ENCODE peak calls at places on chromosomes 5 and 9, in five cellular contexts. One of them, this sample, is unnamed.

GRCh38 chr5:15786884-15787283 is 286.9 kb downstream of the FBXL7 start:
- DNase-seq in naive B cell: no peak
- DNase-seq in activated T-cell treated with anti-CD3 and anti-CD28 coated beads, Interleukin-2, amount 50 U/mL, for 72 hours: no peak
- DNase-seq in T-helper 1 cell: no peak
- DNase-seq in iPS DF 19.7: no peak
- DNase-seq in this sample: no peak

GRCh38 chr5:135308245-135308644 is 90.8 kb downstream of the MACROH2A1 start:
- DNase-seq in naive B cell: no peak
- DNase-seq in T-helper 1 cell: no peak
- DNase-seq in activated T-cell treated with anti-CD3 and anti-CD28 coated beads, Interleukin-2, amount 50 U/mL, for 72 hours: no peak
- DNase-seq in iPS DF 19.7: no peak
- DNase-seq in this sample: no peak

GRCh38 chr9:121322037-121322736 is 47.9 kb downstream of the STOM start:
- DNase-seq in naive B cell: no peak
- DNase-seq in activated T-cell treated with anti-CD3 and anti-CD28 coated beads, Interleukin-2, amount 50 U/mL, for 72 hours: peak
- DNase-seq in iPS DF 19.7: no peak
- DNase-seq in T-helper 1 cell: no peak
- DNase-seq in this sample: no peak

GRCh38 chr5:107469485-107469884 is 201.3 kb downstream of the EFNA5 start:
- DNase-seq in naive B cell: no peak
- DNase-seq in activated T-cell treated with anti-CD3 and anti-CD28 coated beads, Interleukin-2, amount 50 U/mL, for 72 hours: no peak
- DNase-seq in iPS DF 19.7: no peak
- DNase-seq in T-helper 1 cell: no peak
- DNase-seq in this sample: no peak

GRCh38 chr9:120100595-120100994 is 479.4 kb downstream of the CDK5RAP2 start:
- DNase-seq in activated T-cell treated with anti-CD3 and anti-CD28 coated beads, Interleukin-2, amount 50 U/mL, for 72 hours: no peak
- DNase-seq in naive B cell: no peak
- DNase-seq in iPS DF 19.7: no peak
- DNase-seq in T-helper 1 cell: no peak
- DNase-seq in this sample: no peak

GRCh38 chr5:150488519-150489357 is 19.2 kb upstream of the NDST1 start:
- DNase-seq in naive B cell: no peak
- DNase-seq in activated T-cell treated with anti-CD3 and anti-CD28 coated beads, Interleukin-2, amount 50 U/mL, for 72 hours: no peak
- DNase-seq in iPS DF 19.7: no peak
- DNase-seq in T-helper 1 cell: no peak
- DNase-seq in this sample: no peak

GRCh38 chr5:52776116-52776515 is 11.6 kb upstream of the ITGA1 start:
- DNase-seq in T-helper 1 cell: no peak
- DNase-seq in iPS DF 19.7: no peak
- DNase-seq in naive B cell: no peak
- DNase-seq in activated T-cell treated with anti-CD3 and anti-CD28 coated beads, Interleukin-2, amount 50 U/mL, for 72 hours: peak
- DNase-seq in this sample: no peak

GRCh38 chr5:96093340-96093739 is 131.7 kb upstream of the ELL2 start:
- DNase-seq in naive B cell: no peak
- DNase-seq in activated T-cell treated with anti-CD3 and anti-CD28 coated beads, Interleukin-2, amount 50 U/mL, for 72 hours: no peak
- DNase-seq in iPS DF 19.7: no peak
- DNase-seq in T-helper 1 cell: no peak
- DNase-seq in this sample: no peak

GRCh38 chr5:3564136-3564535 is 31.5 kb upstream of the IRX1 start:
- DNase-seq in T-helper 1 cell: no peak
- DNase-seq in iPS DF 19.7: no peak
- DNase-seq in activated T-cell treated with anti-CD3 and anti-CD28 coated beads, Interleukin-2, amount 50 U/mL, for 72 hours: no peak
- DNase-seq in naive B cell: no peak
- DNase-seq in this sample: no peak

GRCh38 chr9:134434896-134435506 is 108.7 kb downstream of the RXRA start:
- DNase-seq in T-helper 1 cell: no peak
- DNase-seq in activated T-cell treated with anti-CD3 and anti-CD28 coated beads, Interleukin-2, amount 50 U/mL, for 72 hours: no peak
- DNase-seq in iPS DF 19.7: no peak
- DNase-seq in naive B cell: no peak
- DNase-seq in this sample: no peak

GRCh38 chr5:150396247-150396646 is 16.5 kb downstream of the CD74 start:
- DNase-seq in T-helper 1 cell: no peak
- DNase-seq in activated T-cell treated with anti-CD3 and anti-CD28 coated beads, Interleukin-2, amount 50 U/mL, for 72 hours: no peak
- DNase-seq in iPS DF 19.7: no peak
- DNase-seq in naive B cell: peak
- DNase-seq in this sample: no peak

This sample was measured in activated CD4-positive, alpha-beta T cell treated with anti-CD3 and anti-CD28 coated beads for 1 hour.